ENCODE peak calls at places on chromosomes 5 and 9, in ten cellular contexts. G is GM20000; F is mucosa of descending colon; B is colonic mucosa; Q is GM12864; K is astrocyte of the spinal cord; I is astrocyte of the cerebellum; U is CD4-positive, alpha-beta T cell; Y is choroid plexus epithelial cell; L is psoas muscle. X is an unnamed sample.

GRCh38 chr5:39891376-39891775 is 466.6 kb upstream of the DAB2 start:
- DNase-seq in L (no peak), F (no peak), G (no peak), K (peak), I (peak), Q (no peak), U (no peak), B (no peak), Y (peak), X (no peak)

GRCh38 chr5:179112469-179113142 is 52.4 kb downstream of the ZNF354C start:
- DNase-seq in L (no peak), U (no peak), B (peak), K (no peak), Q (no peak), Y (no peak), F (no peak), G (peak), I (no peak), X (no peak)

GRCh38 chr9:135039266-135039870 is 48.1 kb upstream of the OLFM1 start:
- DNase-seq in F (no peak), Y (no peak), B (no peak), G (no peak), K (no peak), Q (no peak), L (no peak), U (no peak), I (no peak), X (no peak)

GRCh38 chr9:126347911-126348760 is 21.5 kb downstream of the MVB12B start:
- DNase-seq in G (no peak), I (peak), U (no peak), Q (no peak), L (no peak), K (peak), Y (no peak), F (peak), B (peak), X (no peak)

GRCh38 chr5:90015584-90016018 is 394.0 kb downstream of the CETN3 start:
- DNase-seq in I (no peak), F (no peak), L (no peak), B (no peak), U (no peak), K (peak), G (peak), Y (peak), Q (peak), X (peak)

GRCh38 chr5:133868946-133869674 is 99.3 kb downstream of the C5orf15 start:
- DNase-seq in F (peak), L (peak), U (peak), Y (peak), Q (peak), K (peak), B (peak), I (peak), G (peak), X (peak)

GRCh38 chr5:98309785-98310566 is 463.5 kb upstream of the RGMB start:
- DNase-seq in Q (peak), U (no peak), Y (peak), F (no peak), B (no peak), L (no peak), I (peak), K (peak), G (peak), X (peak)

GRCh38 chr9:124242331-124243194 is 15.2 kb upstream of the NEK6 start:
- DNase-seq in K (peak), U (no peak), G (no peak), Q (no peak), Y (peak), L (peak), I (no peak), F (peak), B (peak), X (peak)

GRCh38 chr5:56763182-56763581 is 52.2 kb upstream of the MAP3K1 start:
- DNase-seq in F (no peak), Q (no peak), K (no peak), L (no peak), Y (no peak), G (no peak), I (no peak), B (no peak), U (no peak), X (no peak)

GRCh38 chr9:88968799-88969198 is 22.5 kb upstream of the S1PR3 start:
- DNase-seq in G (no peak), I (no peak), U (no peak), L (no peak), F (no peak), Y (no peak), B (no peak), K (no peak), Q (no peak), X (no peak)

GRCh38 chr9:20781086-20781485 is 97.0 kb downstream of the FOCAD start:
- DNase-seq in Y (peak), G (no peak), I (no peak), K (no peak), U (no peak), Q (no peak), F (no peak), B (no peak), L (no peak), X (peak)

GRCh38 chr5:148641735-148642134 is 12.6 kb downstream of the HTR4 start:
- DNase-seq in G (no peak), U (no peak), Q (no peak), F (no peak), I (no peak), B (no peak), L (no peak), Y (no peak), K (no peak), X (no peak)

GRCh38 chr9:82091610-82092009 is 103.0 kb downstream of the SPATA31D1 start:
- DNase-seq in I (no peak), U (no peak), L (no peak), B (no peak), Y (no peak), K (no peak), G (peak), Q (no peak), F (no peak), X (no peak)

GRCh38 chr9:21395778-21396717 is 10.8 kb upstream of the IFNA2 start:
- DNase-seq in F (peak), Q (no peak), K (peak), Y (peak), I (no peak), B (peak), L (peak), G (peak), U (peak), X (peak)

GRCh38 chr5:23446436-23446835 is 61.0 kb upstream of the PRDM9 start:
- DNase-seq in K (peak), U (no peak), F (peak), I (peak), G (no peak), L (no peak), Q (no peak), B (no peak), Y (peak), X (peak)

GRCh38 chr5:134525687-134526482 is 415 bp downstream of the JADE2 start:
- DNase-seq in K (peak), U (peak), L (peak), B (peak), I (peak), Y (peak), G (peak), Q (no peak), F (peak), X (peak)

GRCh38 chr9:34701023-34701768 is 8.7 kb downstream of the CCL21 start:
- DNase-seq in Q (no peak), I (peak), Y (peak), F (peak), B (peak), K (peak), L (peak), U (peak), G (peak), X (peak)

GRCh38 chr5:134370306-134370870 is 981 bp upstream of the UBE2B start:
- DNase-seq in F (peak), Y (no peak), G (no peak), Q (no peak), U (no peak), L (no peak), K (no peak), B (no peak), I (no peak), X (no peak)

GRCh38 chr5:168987540-168988300 is 313.2 kb downstream of the SLIT3 start:
- DNase-seq in L (peak), K (peak), U (peak), B (peak), F (peak), I (peak), Y (peak), Q (peak), G (peak), X (peak)

GRCh38 chr9:88313364-88314220 is 74.7 kb upstream of the SPIN1 start:
- DNase-seq in G (no peak), L (no peak), U (no peak), K (no peak), Y (no peak), F (no peak), B (no peak), I (no peak), Q (no peak), X (no peak)

GRCh38 chr5:78640622-78641021 is 8.0 kb downstream of the LHFPL2 start:
- DNase-seq in Q (no peak), Y (no peak), G (no peak), F (no peak), K (peak), L (no peak), U (no peak), B (no peak), I (no peak), X (no peak)
- TF ChIP-seq CTCF in Q (no peak), Y (no peak), G (no peak), F (no peak), K (no peak), L (no peak), U (no peak), B (no peak), I (no peak), X (no peak)

GRCh38 chr9:112443200-112443599 is 43.4 kb upstream of the KIAA1958 start:
- DNase-seq in K (peak), Y (peak), B (no peak), I (peak), L (no peak), F (peak), U (no peak), G (peak), Q (no peak), X (peak)
- TF ChIP-seq CTCF in K (peak), Y (peak), B (no peak), I (peak), L (peak), F (no peak), U (peak), G (peak), Q (peak), X (peak)

GRCh38 chr5:159657298-159657697 is 259.0 kb upstream of the ADRA1B start:
- DNase-seq in I (no peak), G (no peak), F (no peak), Q (no peak), U (no peak), Y (no peak), B (no peak), L (no peak), K (no peak), X (no peak)

GRCh38 chr5:159655757-159656409 is 260.4 kb upstream of the ADRA1B start:
- DNase-seq in L (no peak), G (no peak), F (no peak), B (no peak), U (no peak), Q (no peak), K (no peak), Y (no peak), I (no peak), X (no peak)

GRCh38 chr5:159658266-159658665 is 258.0 kb upstream of the ADRA1B start:
- DNase-seq in Y (no peak), F (no peak), L (no peak), U (no peak), B (no peak), K (no peak), I (no peak), Q (no peak), G (no peak), X (no peak)

GRCh38 chr5:159660401-159660800 is 255.9 kb upstream of the ADRA1B start:
- DNase-seq in Q (no peak), I (no peak), F (no peak), K (no peak), L (no peak), U (no peak), G (no peak), Y (peak), B (no peak), X (no peak)

GRCh38 chr5:159657766-159658165 is 258.5 kb upstream of the ADRA1B start:
- DNase-seq in I (no peak), L (no peak), U (no peak), Y (no peak), Q (no peak), K (no peak), B (no peak), G (no peak), F (no peak), X (no peak)
- TF ChIP-seq CTCF in I (no peak), L (no peak), U (no peak), Y (no peak), Q (no peak), K (no peak), B (no peak), G (no peak), F (no peak), X (no peak)

DNA sequence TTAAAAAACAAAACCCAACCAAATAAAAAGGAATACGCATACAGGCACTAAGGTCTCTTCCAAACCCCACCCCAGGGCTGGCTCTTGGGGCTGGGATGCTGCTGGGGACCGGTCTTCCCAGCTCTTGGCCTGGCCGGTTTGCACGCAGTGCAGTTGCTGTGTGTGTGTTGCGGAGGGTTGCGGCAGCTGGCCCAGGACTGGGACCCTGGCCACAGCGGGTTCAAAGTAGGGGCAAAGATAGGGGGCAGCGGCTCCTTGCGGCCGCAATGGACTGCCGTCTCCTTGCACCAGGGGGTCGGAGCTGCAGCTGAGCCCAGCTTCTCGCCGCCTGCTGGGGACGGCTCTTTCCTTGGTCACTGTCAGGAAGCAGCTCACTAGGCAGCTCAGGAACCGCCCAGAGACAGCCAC is 5.0 kb downstream of the DMRT3 start:
- DNase-seq in I (no peak), K (no peak), G (no peak), U (no peak), L (no peak), F (no peak), Y (no peak), Q (no peak), B (no peak), X (no peak)
- TF ChIP-seq CTCF in I (no peak), K (no peak), G (no peak), U (no peak), L (no peak), F (no peak), Y (no peak), Q (no peak), B (no peak), X (no peak)

X was measured in fibroblast of villous mesenchyme.